ENCODE peak calls at places on chromosome 4, in four cellular contexts. One of them, this sample, is unnamed.

GRCh38 chr4:15765910-15766703 is 12.0 kb upstream of the CD38 start:
- DNase-seq in kidney epithelial cell: no peak
- DNase-seq in mammary epithelial cell: no peak
- DNase-seq in spleen: no peak
- DNase-seq in this sample: no peak

GRCh38 chr4:18391370-18391728 is 369.8 kb upstream of the LCORL start:
- DNase-seq in kidney epithelial cell: no peak
- DNase-seq in mammary epithelial cell: no peak
- DNase-seq in spleen: no peak
- DNase-seq in this sample: no peak

GRCh38 chr4:52037730-52038108 is 380 bp downstream of the SGCB start:
- DNase-seq in kidney epithelial cell: no peak
- DNase-seq in mammary epithelial cell: peak
- DNase-seq in spleen: no peak
- DNase-seq in this sample: no peak

GRCh38 chr4:7803992-7804758 is 135.5 kb downstream of the AFAP1 start:
- DNase-seq in kidney epithelial cell: no peak
- DNase-seq in mammary epithelial cell: peak
- DNase-seq in spleen: peak
- DNase-seq in this sample: no peak

GRCh38 chr4:114597410-114598115 is 1.0 kb upstream of the UGT8 start:
- DNase-seq in kidney epithelial cell: no peak
- DNase-seq in mammary epithelial cell: no peak
- DNase-seq in spleen: no peak
- DNase-seq in this sample: no peak

GRCh38 chr4:165288639-165289428 is 38.6 kb upstream of the MSMO1 start:
- DNase-seq in kidney epithelial cell: peak
- DNase-seq in mammary epithelial cell: peak
- DNase-seq in spleen: no peak
- DNase-seq in this sample: no peak

GRCh38 chr4:81504685-81505598 is 33.2 kb upstream of the RASGEF1B start:
- DNase-seq in kidney epithelial cell: no peak
- DNase-seq in mammary epithelial cell: no peak
- DNase-seq in spleen: peak
- DNase-seq in this sample: no peak

GRCh38 chr4:181970356-181970755 is 272.8 kb upstream of the TENM3 start:
- DNase-seq in kidney epithelial cell: no peak
- DNase-seq in mammary epithelial cell: no peak
- DNase-seq in spleen: no peak
- DNase-seq in this sample: no peak

GRCh38 chr4:177455591-177455990 is 13.4 kb upstream of the AGA start:
- DNase-seq in kidney epithelial cell: no peak
- DNase-seq in mammary epithelial cell: no peak
- DNase-seq in spleen: no peak
- DNase-seq in this sample: no peak

GRCh38 chr4:21749936-21750335 is 198.6 kb downstream of the KCNIP4 start:
- DNase-seq in kidney epithelial cell: no peak
- DNase-seq in mammary epithelial cell: peak
- DNase-seq in spleen: no peak
- DNase-seq in this sample: no peak

GRCh38 chr4:92253986-92254671 is 49.6 kb upstream of the GRID2 start:
- DNase-seq in kidney epithelial cell: no peak
- DNase-seq in mammary epithelial cell: no peak
- DNase-seq in spleen: no peak
- DNase-seq in this sample: no peak

GRCh38 chr4:41814565-41814964 is 66.0 kb upstream of the PHOX2B start:
- DNase-seq in kidney epithelial cell: peak
- DNase-seq in mammary epithelial cell: peak
- DNase-seq in spleen: no peak
- DNase-seq in this sample: no peak

GRCh38 chr4:29536745-29537144 is 1183.4 kb upstream of the PCDH7 start:
- DNase-seq in kidney epithelial cell: no peak
- DNase-seq in mammary epithelial cell: no peak
- DNase-seq in spleen: no peak
- DNase-seq in this sample: no peak

GRCh38 chr4:36241771-36242170 is 2.5 kb downstream of the ARAP2 start:
- DNase-seq in kidney epithelial cell: no peak
- DNase-seq in mammary epithelial cell: no peak
- DNase-seq in spleen: no peak
- DNase-seq in this sample: no peak

GRCh38 chr4:109171098-109171497 is 131.4 kb downstream of the COL25A1 start:
- DNase-seq in kidney epithelial cell: no peak
- DNase-seq in mammary epithelial cell: peak
- DNase-seq in spleen: no peak
- DNase-seq in this sample: no peak

GRCh38 chr4:25367004-25367621 is 9.9 kb upstream of the ANAPC4 start:
- DNase-seq in kidney epithelial cell: no peak
- DNase-seq in mammary epithelial cell: peak
- DNase-seq in spleen: no peak
- DNase-seq in this sample: no peak

GRCh38 chr4:87677731-87678130 is 27.7 kb downstream of the DMP1 start:
- DNase-seq in kidney epithelial cell: no peak
- DNase-seq in mammary epithelial cell: no peak
- DNase-seq in spleen: no peak
- DNase-seq in this sample: no peak

GRCh38 chr4:150217192-150217591 is 138.9 kb downstream of the DCLK2 start:
- DNase-seq in kidney epithelial cell: peak
- DNase-seq in mammary epithelial cell: peak
- DNase-seq in spleen: no peak
- DNase-seq in this sample: no peak

GRCh38 chr4:102139932-102140331 is 205.3 kb downstream of the SLC39A8 start:
- DNase-seq in kidney epithelial cell: no peak
- DNase-seq in mammary epithelial cell: peak
- DNase-seq in spleen: no peak
- DNase-seq in this sample: no peak

GRCh38 chr4:22391548-22391947 is 124.3 kb downstream of the ADGRA3 start:
- DNase-seq in kidney epithelial cell: no peak
- DNase-seq in mammary epithelial cell: no peak
- DNase-seq in spleen: no peak
- DNase-seq in this sample: no peak

GRCh38 chr4:147616849-147617172 is 386 bp upstream of the TMEM184C start:
- DNase-seq in kidney epithelial cell: no peak
- DNase-seq in mammary epithelial cell: no peak
- DNase-seq in spleen: no peak
- DNase-seq in this sample: no peak

GRCh38 chr4:147617173-147617840 is at the start of gene TMEM184C:
- DNase-seq in kidney epithelial cell: peak
- DNase-seq in mammary epithelial cell: peak
- DNase-seq in spleen: peak
- DNase-seq in this sample: peak

GRCh38 chr4:147620315-147620714 is 3.1 kb downstream of the TMEM184C start:
- DNase-seq in kidney epithelial cell: no peak
- DNase-seq in mammary epithelial cell: no peak
- DNase-seq in spleen: no peak
- DNase-seq in this sample: no peak

DNA sequence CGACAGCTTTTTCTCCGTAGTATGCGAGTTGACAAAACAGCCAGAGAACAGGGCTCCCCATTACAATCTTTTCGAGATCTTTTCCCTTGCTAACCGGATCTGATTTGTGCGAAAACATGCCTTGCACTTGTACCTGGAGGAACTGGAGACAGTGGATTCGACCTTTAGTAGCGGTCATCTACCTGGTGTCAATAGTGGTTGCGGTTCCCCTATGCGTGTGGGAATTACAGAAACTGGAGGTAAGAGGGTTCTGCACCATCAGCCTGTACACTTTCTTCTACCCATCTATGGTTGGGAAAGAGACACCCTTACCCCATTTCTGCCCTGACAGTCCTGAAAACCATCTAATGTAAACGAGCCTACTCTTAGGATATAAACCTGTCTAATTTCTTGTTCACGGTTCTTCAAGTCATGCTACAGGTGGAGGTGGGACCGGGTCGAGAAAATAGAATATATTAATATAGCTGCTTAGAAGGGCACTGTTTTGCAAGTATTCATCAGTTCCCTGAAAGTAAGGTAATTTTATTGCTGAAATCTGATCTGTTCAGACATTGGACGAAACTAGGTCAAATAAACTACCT is 734 bp downstream of the TMEM184C start:
- DNase-seq in kidney epithelial cell: no peak
- DNase-seq in mammary epithelial cell: no peak
- DNase-seq in spleen: no peak
- DNase-seq in this sample: no peak
- H3K4me3 ChIP-seq in kidney epithelial cell: peak
- H3K4me3 ChIP-seq in mammary epithelial cell: peak
- H3K4me3 ChIP-seq in spleen: peak
- H3K4me3 ChIP-seq in this sample: peak

DNA sequence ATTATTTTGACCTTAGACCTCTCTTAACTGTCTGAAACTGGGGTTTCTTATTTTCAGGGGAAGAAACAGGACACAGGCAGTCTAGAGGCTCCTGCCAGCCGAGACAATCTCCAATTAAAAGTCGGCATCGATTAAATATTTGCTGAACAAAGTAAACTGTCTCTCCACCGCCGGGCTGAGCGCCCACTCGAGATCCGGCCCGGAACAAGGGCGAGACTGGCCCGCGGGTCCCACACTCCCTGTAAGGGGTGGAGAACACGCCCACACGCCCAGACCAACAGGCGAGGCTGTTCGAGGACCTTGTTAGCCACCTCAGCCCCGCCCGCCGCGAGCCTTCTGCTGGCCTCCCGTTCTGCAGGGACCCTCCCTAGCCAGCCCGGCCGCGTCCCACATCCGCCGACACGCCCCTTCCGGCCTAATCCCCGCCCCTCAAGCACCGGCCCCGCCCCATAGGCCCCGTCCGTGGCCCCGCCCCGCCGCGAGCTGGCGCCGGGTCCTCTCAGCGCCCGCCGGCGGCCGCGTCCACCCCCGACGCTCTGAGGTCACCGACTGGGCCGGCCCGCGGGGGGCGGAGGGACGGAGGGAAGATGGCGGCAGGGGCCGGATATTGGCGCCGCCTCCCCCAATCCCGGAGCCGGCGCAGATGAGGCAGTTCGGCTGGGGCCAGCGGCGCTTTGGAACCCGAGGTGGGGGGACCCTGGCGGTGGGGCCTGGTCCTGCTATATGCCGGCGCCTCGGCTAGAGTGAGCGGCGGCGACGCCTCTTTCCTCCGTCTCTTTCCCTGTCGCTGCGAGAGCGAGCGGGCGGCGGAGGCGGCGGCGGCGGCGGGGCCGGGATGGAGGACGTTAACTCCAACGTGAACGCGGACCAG is at the start of gene SLAIN2:
- DNase-seq in kidney epithelial cell: peak
- DNase-seq in mammary epithelial cell: peak
- DNase-seq in spleen: peak
- DNase-seq in this sample: no peak
- TF ChIP-seq CTCF in kidney epithelial cell: peak
- TF ChIP-seq CTCF in mammary epithelial cell: no peak
- TF ChIP-seq CTCF in spleen: peak
- TF ChIP-seq CTCF in this sample: no peak

GRCh38 chr4:142407569-142407968 is 438.5 kb downstream of the INPP4B start:
- DNase-seq in kidney epithelial cell: no peak
- DNase-seq in mammary epithelial cell: no peak
- DNase-seq in spleen: no peak
- DNase-seq in this sample: no peak

GRCh38 chr4:142406051-142406549 is 440.0 kb downstream of the INPP4B start:
- DNase-seq in kidney epithelial cell: no peak
- DNase-seq in mammary epithelial cell: peak
- DNase-seq in spleen: no peak
- DNase-seq in this sample: no peak

GRCh38 chr4:142404191-142404611 is 441.9 kb downstream of the INPP4B start:
- DNase-seq in kidney epithelial cell: no peak
- DNase-seq in mammary epithelial cell: peak
- DNase-seq in spleen: no peak
- DNase-seq in this sample: no peak

GRCh38 chr4:142406917-142407501 is 439.1 kb downstream of the INPP4B start:
- DNase-seq in kidney epithelial cell: no peak
- DNase-seq in mammary epithelial cell: no peak
- DNase-seq in spleen: no peak
- DNase-seq in this sample: no peak

DNA sequence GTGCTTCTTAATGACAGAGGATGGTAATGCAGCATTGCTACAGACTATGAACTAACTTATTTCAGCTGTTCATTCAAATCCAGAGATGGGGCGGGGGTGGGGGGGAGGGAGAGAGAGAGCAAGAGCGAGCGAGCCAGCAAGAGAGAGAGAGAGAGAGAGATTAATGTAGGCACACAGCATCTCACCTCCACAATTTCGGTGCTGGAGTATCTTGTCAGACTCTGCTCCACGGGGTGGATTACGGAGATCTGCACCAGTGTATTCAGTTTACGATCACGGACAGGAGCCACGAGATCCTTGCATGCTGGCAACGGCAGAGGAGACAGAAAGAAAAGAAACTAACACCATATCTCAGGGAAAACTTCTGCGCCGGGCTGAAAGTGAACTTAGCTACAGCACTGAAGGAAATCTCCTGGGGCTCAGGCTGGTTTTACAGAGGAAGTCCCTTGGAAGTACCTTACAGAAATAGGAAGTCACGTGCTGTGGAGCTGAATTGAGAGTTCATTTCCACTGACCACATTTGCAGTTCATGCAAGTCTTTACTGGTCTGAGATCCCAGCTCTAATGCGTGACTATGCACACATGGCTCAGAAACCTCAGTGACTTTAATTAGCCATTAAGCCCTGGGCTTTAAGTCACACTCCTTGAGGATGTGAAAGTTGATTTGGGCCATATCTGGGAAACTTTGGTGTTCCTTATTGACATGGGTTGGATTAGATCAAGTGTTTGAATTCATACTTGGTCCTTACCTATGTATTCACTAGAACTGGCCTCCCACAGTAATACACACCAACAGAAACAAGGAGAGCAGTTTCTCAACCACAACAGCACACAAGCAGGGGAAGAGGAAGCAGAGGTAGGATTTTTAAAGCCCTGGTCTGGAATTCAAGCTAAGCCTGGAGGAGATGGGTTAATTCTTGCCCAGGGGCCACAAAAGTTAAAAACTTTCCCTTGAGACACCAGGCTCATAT is 440.8 kb downstream of the INPP4B start:
- DNase-seq in kidney epithelial cell: peak
- DNase-seq in mammary epithelial cell: peak
- DNase-seq in spleen: no peak
- DNase-seq in this sample: peak
- H3K4me3 ChIP-seq in kidney epithelial cell: peak
- H3K4me3 ChIP-seq in mammary epithelial cell: peak
- H3K4me3 ChIP-seq in spleen: peak
- H3K4me3 ChIP-seq in this sample: peak

GRCh38 chr4:140286503-140286902 is 86.9 kb upstream of the SCOC start:
- DNase-seq in kidney epithelial cell: no peak
- DNase-seq in mammary epithelial cell: no peak
- DNase-seq in spleen: no peak
- DNase-seq in this sample: no peak

GRCh38 chr4:140284449-140284848 is 89.0 kb upstream of the SCOC start:
- DNase-seq in kidney epithelial cell: no peak
- DNase-seq in mammary epithelial cell: no peak
- DNase-seq in spleen: no peak
- DNase-seq in this sample: no peak

GRCh38 chr4:140277576-140277975 is 95.9 kb upstream of the SCOC start:
- DNase-seq in kidney epithelial cell: no peak
- DNase-seq in mammary epithelial cell: no peak
- DNase-seq in spleen: no peak
- DNase-seq in this sample: no peak

DNA sequence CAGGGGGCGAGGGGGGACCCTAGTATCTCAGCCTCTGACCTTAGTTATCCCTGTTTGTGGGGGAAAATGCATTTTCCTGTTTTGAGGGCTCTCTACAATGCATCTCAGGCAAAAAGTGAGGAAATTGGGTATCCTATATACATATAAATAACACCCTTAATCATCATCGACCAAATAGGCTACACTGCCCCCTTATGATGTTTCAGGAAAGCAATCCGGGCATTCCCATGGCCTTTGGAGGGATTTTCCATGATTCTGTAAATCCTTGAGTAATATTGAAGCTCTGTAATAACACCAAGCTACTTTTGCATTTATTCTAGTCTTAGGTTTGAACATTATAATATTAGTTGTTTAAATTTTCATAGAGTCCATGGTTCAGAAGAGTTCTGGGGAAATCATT is 91.6 kb upstream of the SCOC start:
- DNase-seq in kidney epithelial cell: no peak
- DNase-seq in mammary epithelial cell: peak
- DNase-seq in spleen: no peak
- DNase-seq in this sample: no peak
- TF ChIP-seq CTCF in kidney epithelial cell: no peak
- TF ChIP-seq CTCF in mammary epithelial cell: no peak
- TF ChIP-seq CTCF in spleen: no peak
- TF ChIP-seq CTCF in this sample: no peak